ENCODE peak calls at places on chromosomes 2 and 18, in ten cellular contexts. D is Calu3, F is LNCaP clone FGC, H is cardiac fibroblast, X is endothelial cell, C is IMR-90, T is dorsolateral prefrontal cortex, Z is AG04449, U is AG09309, B is psoas muscle. R is an unnamed sample.

GRCh38 chr18:79227617-79228016 is 158.4 kb downstream of the ATP9B start:
- DNase-seq in D (no peak), F (no peak), H (no peak), X (no peak), C (no peak), T (no peak), Z (no peak), U (no peak), B (no peak), R (no peak)

GRCh38 chr2:176091329-176092258 is 927 bp upstream of the HOXD13 start:
- DNase-seq in D (no peak), F (no peak), H (no peak), X (no peak), C (no peak), T (no peak), Z (no peak), U (no peak), B (no peak), R (no peak)

GRCh38 chr18:53018791-53019190 is 678.8 kb downstream of the DCC start:
- DNase-seq in D (no peak), F (no peak), H (peak), X (no peak), C (no peak), T (no peak), Z (no peak), U (no peak), B (no peak), R (no peak)

GRCh38 chr2:186757009-186757408 is 63.1 kb downstream of the FAM171B start:
- DNase-seq in D (peak), F (no peak), H (no peak), X (no peak), C (no peak), T (no peak), Z (no peak), U (no peak), B (no peak), R (no peak)

GRCh38 chr18:44715841-44716240 is 35.2 kb downstream of the SETBP1 start:
- DNase-seq in D (no peak), F (no peak), H (no peak), X (no peak), C (no peak), T (no peak), Z (no peak), U (no peak), B (no peak), R (no peak)

GRCh38 chr2:174914894-174915760 is 90.1 kb downstream of the CHN1 start:
- DNase-seq in D (no peak), F (peak), H (no peak), X (no peak), C (no peak), T (no peak), Z (no peak), U (no peak), B (no peak), R (no peak)

GRCh38 chr2:100235098-100235497 is 87.2 kb downstream of the LONRF2 start:
- DNase-seq in D (no peak), F (no peak), H (no peak), X (no peak), C (peak), T (no peak), Z (no peak), U (no peak), B (no peak), R (no peak)

GRCh38 chr2:74347747-74348146 is 4.5 kb upstream of the SLC4A5 start:
- DNase-seq in D (no peak), F (no peak), H (no peak), X (no peak), C (no peak), T (no peak), Z (no peak), U (no peak), B (no peak), R (no peak)

GRCh38 chr2:111694690-111695089 is 189.3 kb downstream of the ANAPC1 start:
- DNase-seq in D (no peak), F (no peak), H (peak), X (no peak), C (peak), T (no peak), Z (no peak), U (peak), B (no peak), R (no peak)

GRCh38 chr2:74619651-74620297 is 28.4 kb downstream of the M1AP start:
- DNase-seq in D (no peak), F (no peak), H (no peak), X (no peak), C (no peak), T (no peak), Z (no peak), U (no peak), B (no peak), R (no peak)

GRCh38 chr2:16633632-16634430 is 31.8 kb downstream of the CYRIA start:
- DNase-seq in D (no peak), F (no peak), H (peak), X (no peak), C (peak), T (no peak), Z (no peak), U (no peak), B (no peak), R (no peak)

GRCh38 chr2:240596080-240596460 is 9.5 kb downstream of the CAPN10 start:
- DNase-seq in D (no peak), F (no peak), H (no peak), X (no peak), C (no peak), T (peak), Z (no peak), U (no peak), B (no peak), R (no peak)

GRCh38 chr18:47895565-47896250 is 34.8 kb downstream of the SMAD2 start:
- DNase-seq in D (no peak), F (no peak), H (no peak), X (no peak), C (no peak), T (no peak), Z (no peak), U (no peak), B (no peak), R (no peak)

GRCh38 chr2:203453858-203454451 is 81.1 kb downstream of the RAPH1 start:
- DNase-seq in D (peak), F (no peak), H (peak), X (peak), C (peak), T (no peak), Z (no peak), U (no peak), B (no peak), R (peak)

GRCh38 chr2:3725002-3725401 is 21.6 kb downstream of the DCDC2C start:
- DNase-seq in D (no peak), F (no peak), H (no peak), X (no peak), C (no peak), T (no peak), Z (no peak), U (no peak), B (no peak), R (no peak)

GRCh38 chr2:16093639-16094447 is 153.5 kb downstream of the MYCN start:
- DNase-seq in D (peak), F (no peak), H (no peak), X (no peak), C (no peak), T (no peak), Z (no peak), U (no peak), B (no peak), R (no peak)

GRCh38 chr2:98090951-98091350 is 4.0 kb downstream of the VWA3B start:
- DNase-seq in D (no peak), F (no peak), H (no peak), X (no peak), C (no peak), T (no peak), Z (no peak), U (no peak), B (no peak), R (no peak)

GRCh38 chr2:205024822-205025518 is 479.7 kb downstream of the PARD3B start:
- DNase-seq in D (peak), F (no peak), H (peak), X (no peak), C (peak), T (peak), Z (peak), U (peak), B (peak), R (no peak)

GRCh38 chr2:216757532-216757931 is 62.2 kb upstream of the IGFBP5 start:
- DNase-seq in D (no peak), F (no peak), H (no peak), X (no peak), C (no peak), T (no peak), Z (no peak), U (no peak), B (no peak), R (no peak)

GRCh38 chr2:235493775-235494715 is at the start of gene AGAP1:
- DNase-seq in D (peak), F (no peak), H (peak), X (peak), C (peak), T (peak), Z (no peak), U (no peak), B (peak), R (peak)

GRCh38 chr2:30777662-30778505 is 29.4 kb downstream of the CAPN13 start:
- DNase-seq in D (no peak), F (no peak), H (no peak), X (no peak), C (no peak), T (no peak), Z (no peak), U (no peak), B (no peak), R (no peak)

GRCh38 chr2:216081487-216082387 is at the start of the genes PECR and TMEM169:
- DNase-seq in D (peak), F (peak), H (peak), X (peak), C (peak), T (peak), Z (no peak), U (no peak), B (peak), R (peak)

GRCh38 chr2:44570149-44570678 is 208.5 kb downstream of the CAMKMT start:
- DNase-seq in D (no peak), F (no peak), H (no peak), X (no peak), C (no peak), T (no peak), Z (no peak), U (no peak), B (no peak), R (no peak)

GRCh38 chr2:14137643-14138042 is 494.9 kb upstream of the LRATD1 start:
- DNase-seq in D (no peak), F (no peak), H (peak), X (no peak), C (no peak), T (no peak), Z (no peak), U (no peak), B (no peak), R (peak)
- TF ChIP-seq CTCF in D (no peak), F (peak), H (peak), X (no peak), C (no peak), T (no peak), Z (no peak), U (no peak), B (no peak), R (peak)

GRCh38 chr2:33129261-33129660 is 182.5 kb downstream of the LTBP1 start:
- DNase-seq in D (no peak), F (no peak), H (peak), X (no peak), C (no peak), T (no peak), Z (no peak), U (no peak), B (no peak), R (no peak)

GRCh38 chr2:33123216-33123615 is 176.5 kb downstream of the LTBP1 start:
- DNase-seq in D (no peak), F (no peak), H (peak), X (no peak), C (peak), T (no peak), Z (no peak), U (no peak), B (no peak), R (no peak)

GRCh38 chr2:33129661-33130447 is 183.1 kb downstream of the LTBP1 start:
- DNase-seq in D (no peak), F (no peak), H (peak), X (no peak), C (no peak), T (no peak), Z (no peak), U (no peak), B (no peak), R (no peak)

GRCh38 chr2:33126973-33127372 is 180.2 kb downstream of the LTBP1 start:
- DNase-seq in D (no peak), F (peak), H (peak), X (no peak), C (peak), T (no peak), Z (no peak), U (no peak), B (no peak), R (no peak)

GRCh38 chr2:33126552-33126951 is 179.8 kb downstream of the LTBP1 start:
- DNase-seq in D (no peak), F (no peak), H (no peak), X (no peak), C (no peak), T (no peak), Z (no peak), U (no peak), B (no peak), R (no peak)
- TF ChIP-seq CTCF in D (no peak), F (no peak), H (peak), X (no peak), C (no peak), T (no peak), Z (no peak), U (peak), B (no peak), R (peak)

GRCh38 chr2:37982847-37983246 is 57.8 kb downstream of the RMDN2 start:
- DNase-seq in D (no peak), F (no peak), H (no peak), X (no peak), C (no peak), T (no peak), Z (no peak), U (no peak), B (no peak), R (no peak)

GRCh38 chr2:37985333-37985732 is 60.2 kb downstream of the RMDN2 start:
- DNase-seq in D (no peak), F (no peak), H (peak), X (no peak), C (peak), T (no peak), Z (no peak), U (peak), B (no peak), R (no peak)

GRCh38 chr2:37984176-37984575 is 59.1 kb downstream of the RMDN2 start:
- DNase-seq in D (no peak), F (no peak), H (no peak), X (no peak), C (no peak), T (no peak), Z (no peak), U (no peak), B (no peak), R (no peak)

GRCh38 chr2:37983719-37984118 is 58.6 kb downstream of the RMDN2 start:
- DNase-seq in D (no peak), F (no peak), H (no peak), X (no peak), C (no peak), T (no peak), Z (no peak), U (no peak), B (no peak), R (no peak)

DNA sequence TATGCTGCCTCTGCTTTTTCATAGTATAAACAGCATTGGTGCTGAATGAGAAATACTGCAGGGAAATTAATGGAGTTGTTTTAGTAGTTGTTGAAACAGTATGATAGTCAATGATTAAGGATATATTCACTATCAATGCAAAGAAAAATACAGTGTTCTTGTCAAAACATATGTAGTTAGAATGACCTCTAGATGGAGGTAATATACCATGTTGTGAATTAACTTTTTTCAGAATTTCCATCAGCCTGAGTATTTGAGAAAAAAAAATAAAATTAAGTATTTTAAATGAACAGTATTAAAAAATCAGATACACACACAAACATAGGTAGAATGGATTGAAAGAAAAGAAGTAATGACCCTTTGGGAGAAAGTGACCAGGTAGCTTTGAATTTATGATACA is 59.5 kb downstream of the RMDN2 start:
- DNase-seq in D (no peak), F (no peak), H (peak), X (no peak), C (peak), T (no peak), Z (no peak), U (no peak), B (no peak), R (no peak)
- TF ChIP-seq CTCF in D (no peak), F (no peak), H (peak), X (no peak), C (peak), T (no peak), Z (peak), U (peak), B (no peak), R (no peak)

GRCh38 chr2:69375494-69376353 is 11.3 kb downstream of the GFPT1 start:
- DNase-seq in D (no peak), F (peak), H (peak), X (peak), C (peak), T (no peak), Z (no peak), U (no peak), B (no peak), R (no peak)
- TF ChIP-seq CTCF in D (peak), F (peak), H (peak), X (peak), C (peak), T (peak), Z (peak), U (peak), B (peak), R (peak)

DNA sequence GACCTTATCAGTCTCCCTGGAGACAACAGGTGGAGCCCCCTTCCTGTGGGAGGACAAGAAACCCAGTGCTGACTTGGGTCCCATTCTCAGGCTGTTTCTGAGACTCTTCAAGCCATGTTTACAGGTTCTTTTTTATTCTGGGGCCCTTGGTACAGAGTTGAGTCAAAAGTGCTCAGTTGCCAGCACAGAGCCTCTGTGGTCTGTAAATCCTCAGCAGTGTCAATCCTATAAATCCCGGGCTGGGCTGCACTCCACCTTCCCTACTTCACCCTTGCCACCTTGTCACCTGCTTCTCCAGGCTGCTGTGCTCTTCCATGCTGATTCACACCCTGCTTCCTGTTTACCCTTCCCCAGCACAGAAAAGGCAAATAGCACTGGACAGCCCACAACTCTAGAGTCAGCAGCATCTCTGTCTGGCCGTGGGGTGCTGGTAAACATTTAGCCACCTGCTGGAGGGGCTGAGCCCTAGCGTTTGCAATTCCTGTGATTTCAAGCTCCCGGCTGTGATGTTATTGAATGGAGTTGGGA is 74.7 kb downstream of the TNFRSF11A start:
- DNase-seq in D (peak), F (peak), H (peak), X (peak), C (no peak), T (no peak), Z (no peak), U (no peak), B (no peak), R (no peak)
- TF ChIP-seq CTCF in D (peak), F (peak), H (peak), X (peak), C (peak), T (no peak), Z (no peak), U (peak), B (no peak), R (peak)

DNA sequence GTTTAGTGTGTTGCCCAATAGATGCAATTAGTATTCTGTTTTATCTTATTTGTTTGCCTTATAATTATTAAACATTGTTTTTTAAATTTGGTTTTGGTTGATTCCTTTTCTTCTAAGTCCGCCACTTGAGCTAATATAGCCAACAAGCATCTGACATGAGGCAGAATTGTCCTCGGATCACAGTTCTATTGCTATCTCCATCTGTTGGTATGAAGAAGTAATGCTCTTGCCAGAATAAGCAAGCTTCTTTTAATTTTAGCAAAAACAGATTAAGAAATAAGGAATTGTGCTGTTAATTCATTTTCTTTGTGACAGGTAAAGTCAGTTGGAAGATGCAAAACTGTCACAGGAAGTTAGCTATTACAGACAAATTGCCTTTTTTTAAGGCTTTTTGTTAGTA is 54.3 kb downstream of the R3HDM1 start:
- DNase-seq in D (no peak), F (no peak), H (peak), X (no peak), C (peak), T (no peak), Z (no peak), U (no peak), B (no peak), R (no peak)
- TF ChIP-seq CTCF in D (no peak), F (no peak), H (peak), X (peak), C (peak), T (peak), Z (no peak), U (peak), B (no peak), R (peak)

GRCh38 chr2:19754907-19755306 is 146.9 kb downstream of the TTC32 start:
- DNase-seq in D (peak), F (no peak), H (no peak), X (no peak), C (no peak), T (no peak), Z (no peak), U (no peak), B (no peak), R (no peak)
- TF ChIP-seq CTCF in D (no peak), F (no peak), H (no peak), X (no peak), C (no peak), T (no peak), Z (no peak), U (no peak), B (no peak), R (no peak)

GRCh38 chr18:32956591-32957310 is 183.9 kb upstream of the KLHL14 start:
- DNase-seq in D (no peak), F (peak), H (peak), X (no peak), C (peak), T (no peak), Z (no peak), U (no peak), B (no peak), R (no peak)
- TF ChIP-seq CTCF in D (no peak), F (no peak), H (peak), X (no peak), C (peak), T (no peak), Z (no peak), U (no peak), B (no peak), R (no peak)

DNA sequence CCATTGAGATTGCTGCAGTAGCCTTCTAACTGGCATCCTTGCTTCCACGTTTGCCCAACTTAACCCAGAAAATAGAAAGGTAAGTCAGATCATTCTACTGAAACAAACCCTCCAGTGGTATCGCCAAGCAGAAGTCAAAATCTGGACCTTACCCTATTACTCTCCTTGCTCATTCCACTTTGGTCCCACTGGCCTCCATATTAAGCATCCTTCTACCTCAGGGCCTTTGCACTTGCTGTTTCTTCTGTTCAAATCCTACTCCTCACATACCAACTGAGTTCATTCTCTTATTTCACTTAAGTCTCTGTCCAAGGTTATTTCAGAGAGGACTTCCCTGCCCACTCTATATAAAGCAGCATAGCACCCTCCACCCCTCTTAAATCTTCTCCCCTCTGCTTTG is 84.5 kb downstream of the SPRED2 start:
- DNase-seq in D (no peak), F (no peak), H (no peak), X (no peak), C (no peak), T (no peak), Z (no peak), U (no peak), B (no peak), R (no peak)
- TF ChIP-seq CTCF in D (no peak), F (no peak), H (no peak), X (no peak), C (no peak), T (no peak), Z (no peak), U (no peak), B (no peak), R (no peak)

DNA sequence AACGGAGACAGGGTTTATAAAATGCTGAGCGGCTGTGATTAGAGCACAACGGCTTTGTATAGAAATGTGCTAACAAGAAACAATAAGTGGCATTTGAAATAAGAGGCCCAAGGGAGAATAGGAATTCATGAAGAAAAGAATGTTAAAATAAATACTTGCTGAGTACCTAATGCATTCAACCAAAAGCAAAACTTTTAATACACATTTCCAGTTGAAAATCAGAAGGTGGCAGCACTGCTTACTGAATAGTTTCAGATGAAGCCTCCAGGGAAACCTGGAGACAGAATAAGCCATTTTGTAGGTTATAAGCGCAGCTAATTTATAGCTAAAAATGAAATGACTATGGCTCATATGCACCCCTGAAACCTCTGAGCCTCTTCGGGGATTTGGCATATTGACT is 286.6 kb downstream of the DPP10 start:
- DNase-seq in D (no peak), F (peak), H (no peak), X (no peak), C (no peak), T (no peak), Z (no peak), U (no peak), B (no peak), R (no peak)
- TF ChIP-seq CTCF in D (no peak), F (peak), H (no peak), X (no peak), C (no peak), T (peak), Z (no peak), U (no peak), B (no peak), R (peak)

R was measured in neural crest cell.